ENCODE peak calls at places on chromosome 15, in seven cellular contexts. D is NCI-H1092 treated with DMSO at 0.1 percent for 48 hours, E is lower lobe of right lung, A is head of caudate nucleus, C is uterus, L is GM18507, P is activated gamma-delta T cell. X is an unnamed sample.

GRCh38 chr15:101525087-101525669 is 35.7 kb upstream of the PCSK6 start:
- DNase-seq in C (no peak), P (no peak), L (no peak), A (no peak), E (no peak), D (no peak), X (no peak)

GRCh38 chr15:49927462-49927861 is 191.6 kb downstream of the ATP8B4 start:
- DNase-seq in L (no peak), D (no peak), E (no peak), C (no peak), P (no peak), A (no peak), X (peak; percentile 68)

GRCh38 chr15:93649691-93650235 is 560.8 kb upstream of the RGMA start:
- DNase-seq in E (no peak), P (no peak), L (no peak), A (no peak), D (no peak), C (no peak), X (no peak)

GRCh38 chr15:79682851-79683288 is 213.9 kb downstream of the MTHFS start:
- DNase-seq in C (no peak), D (no peak), A (no peak), E (no peak), P (no peak), L (no peak), X (peak; percentile 75)

GRCh38 chr15:99384992-99385669 is 133.8 kb downstream of the LRRC28 start:
- DNase-seq in L (no peak), C (no peak), E (no peak), A (no peak), D (no peak), P (no peak), X (no peak)

GRCh38 chr15:56047354-56047753 is 53.9 kb upstream of the NEDD4 start:
- DNase-seq in C (no peak), A (no peak), E (no peak), L (no peak), D (no peak), P (no peak), X (no peak)

GRCh38 chr15:80028937-80029336 is 30.5 kb upstream of the ZFAND6 start:
- DNase-seq in A (no peak), L (no peak), D (no peak), P (no peak), E (no peak), C (no peak), X (no peak)

GRCh38 chr15:83285284-83285978 is 967 bp upstream of the BNC1 start:
- DNase-seq in C (no peak), P (no peak), D (no peak), E (no peak), L (no peak), A (no peak), X (no peak)

GRCh38 chr15:70703483-70703882 is 59.9 kb downstream of the UACA start:
- DNase-seq in D (no peak), L (no peak), C (no peak), P (no peak), E (no peak), A (no peak), X (no peak)

GRCh38 chr15:66714543-66714981 is 12.5 kb downstream of the SMAD6 start:
- DNase-seq in C (no peak), L (no peak), P (no peak), E (no peak), A (no peak), D (no peak), X (peak; percentile 52)

GRCh38 chr15:49715213-49715612 is 94.4 kb downstream of the DTWD1 start:
- DNase-seq in E (no peak), L (no peak), A (no peak), P (no peak), D (no peak), C (no peak), X (no peak)

GRCh38 chr15:48149858-48150257 is 28.2 kb downstream of the MYEF2 start:
- DNase-seq in L (no peak), D (no peak), C (no peak), A (no peak), E (no peak), P (no peak), X (peak; percentile 21)